ENCODE peak calls at places on chromosome X, in four cellular contexts. One of them, this sample, is unnamed. For H3K4me1, the result is how much of the 10 kb centered on the place peaks cover.

GRCh38 chrX:77493677-77494553 is 46.7 kb downstream of the FGF16 start:
- DNase-seq in ovary: no peak
- DNase-seq in breast epithelium: no peak
- DNase-seq in testis: no peak
- DNase-seq in this sample: no peak

GRCh38 chrX:15816886-15817285 is 26.6 kb downstream of the ZRSR2 start:
- DNase-seq in ovary: no peak
- DNase-seq in breast epithelium: no peak
- DNase-seq in testis: no peak
- DNase-seq in this sample: no peak

GRCh38 chrX:150150081-150150779 is 211.9 kb upstream of the EOLA2 start:
- DNase-seq in ovary: no peak
- DNase-seq in breast epithelium: no peak
- DNase-seq in testis: no peak
- DNase-seq in this sample: no peak

GRCh38 chrX:150449313-150449712 is 86.2 kb downstream of the MAMLD1 start:
- DNase-seq in ovary: no peak
- DNase-seq in breast epithelium: no peak
- DNase-seq in testis: no peak
- DNase-seq in this sample: no peak

GRCh38 chrX:50067435-50068292 is 133.1 kb downstream of the AKAP4 start:
- DNase-seq in ovary: no peak
- DNase-seq in breast epithelium: no peak
- DNase-seq in testis: peak
- DNase-seq in this sample: no peak

GRCh38 chrX:53441531-53442321 is 7.6 kb upstream of the HSD17B10 start:
- DNase-seq in ovary: peak
- DNase-seq in breast epithelium: peak
- DNase-seq in testis: peak
- DNase-seq in this sample: peak

GRCh38 chrX:103624111-103624510 is 4.7 kb upstream of the TCEAL1 start:
- DNase-seq in ovary: peak
- DNase-seq in breast epithelium: no peak
- DNase-seq in testis: peak
- DNase-seq in this sample: no peak

GRCh38 chrX:129661369-129661768 is 6.6 kb upstream of the APLN start:
- DNase-seq in ovary: no peak
- DNase-seq in breast epithelium: no peak
- DNase-seq in testis: no peak
- DNase-seq in this sample: no peak

GRCh38 chrX:14357314-14357713 is 172.0 kb upstream of the GLRA2 start:
- DNase-seq in ovary: no peak
- DNase-seq in breast epithelium: no peak
- DNase-seq in testis: no peak
- DNase-seq in this sample: no peak

GRCh38 chrX:2664497-2664896 is 26.6 kb upstream of the CD99 start:
- DNase-seq in ovary: peak
- DNase-seq in breast epithelium: no peak
- DNase-seq in testis: peak
- DNase-seq in this sample: peak

GRCh38 chrX:70219938-70220764 is 14.3 kb upstream of the AWAT1 start:
- DNase-seq in ovary: no peak
- DNase-seq in breast epithelium: no peak
- DNase-seq in testis: peak
- DNase-seq in this sample: peak

GRCh38 chrX:49037883-49038475 is 5.2 kb downstream of the TFE3 start:
- DNase-seq in ovary: no peak
- DNase-seq in breast epithelium: no peak
- DNase-seq in testis: no peak
- DNase-seq in this sample: no peak

GRCh38 chrX:151713859-151714258 is 2.0 kb upstream of the FATE1 start:
- DNase-seq in ovary: no peak
- DNase-seq in breast epithelium: no peak
- DNase-seq in testis: peak
- DNase-seq in this sample: no peak

GRCh38 chrX:106397788-106398538 is 213.8 kb upstream of the RADX start:
- DNase-seq in ovary: no peak
- DNase-seq in breast epithelium: no peak
- DNase-seq in testis: no peak
- DNase-seq in this sample: no peak

GRCh38 chrX:74536142-74537010 is 78.0 kb downstream of the RLIM start:
- DNase-seq in ovary: peak
- DNase-seq in breast epithelium: peak
- DNase-seq in testis: peak
- DNase-seq in this sample: peak

GRCh38 chrX:15310117-15310516 is 5.3 kb downstream of the ASB11 start:
- DNase-seq in ovary: no peak
- DNase-seq in breast epithelium: no peak
- DNase-seq in testis: peak
- DNase-seq in this sample: peak

GRCh38 chrX:132171478-132171877 is 43.7 kb upstream of the FRMD7 start:
- DNase-seq in ovary: no peak
- DNase-seq in breast epithelium: no peak
- DNase-seq in testis: no peak
- DNase-seq in this sample: no peak

GRCh38 chrX:40086569-40087335 is 11.0 kb downstream of the BCOR start:
- DNase-seq in ovary: no peak
- DNase-seq in breast epithelium: no peak
- DNase-seq in testis: peak
- DNase-seq in this sample: no peak
- H3K4me1 ChIP-seq in ovary: under half
- H3K4me1 ChIP-seq in breast epithelium: under half
- H3K4me1 ChIP-seq in testis: under half
- H3K4me1 ChIP-seq in this sample: half or more

GRCh38 chrX:17355976-17356375 is 19.0 kb upstream of the NHS start:
- DNase-seq in ovary: no peak
- DNase-seq in breast epithelium: no peak
- DNase-seq in testis: no peak
- DNase-seq in this sample: no peak

GRCh38 chrX:17359500-17359899 is 15.5 kb upstream of the NHS start:
- DNase-seq in ovary: no peak
- DNase-seq in breast epithelium: no peak
- DNase-seq in testis: no peak
- DNase-seq in this sample: no peak

GRCh38 chrX:17361620-17362019 is 13.4 kb upstream of the NHS start:
- DNase-seq in ovary: no peak
- DNase-seq in breast epithelium: no peak
- DNase-seq in testis: peak
- DNase-seq in this sample: no peak
- TF ChIP-seq CTCF in ovary: no peak
- TF ChIP-seq CTCF in breast epithelium: no peak
- TF ChIP-seq CTCF in testis: no peak
- TF ChIP-seq CTCF in this sample: no peak

DNA sequence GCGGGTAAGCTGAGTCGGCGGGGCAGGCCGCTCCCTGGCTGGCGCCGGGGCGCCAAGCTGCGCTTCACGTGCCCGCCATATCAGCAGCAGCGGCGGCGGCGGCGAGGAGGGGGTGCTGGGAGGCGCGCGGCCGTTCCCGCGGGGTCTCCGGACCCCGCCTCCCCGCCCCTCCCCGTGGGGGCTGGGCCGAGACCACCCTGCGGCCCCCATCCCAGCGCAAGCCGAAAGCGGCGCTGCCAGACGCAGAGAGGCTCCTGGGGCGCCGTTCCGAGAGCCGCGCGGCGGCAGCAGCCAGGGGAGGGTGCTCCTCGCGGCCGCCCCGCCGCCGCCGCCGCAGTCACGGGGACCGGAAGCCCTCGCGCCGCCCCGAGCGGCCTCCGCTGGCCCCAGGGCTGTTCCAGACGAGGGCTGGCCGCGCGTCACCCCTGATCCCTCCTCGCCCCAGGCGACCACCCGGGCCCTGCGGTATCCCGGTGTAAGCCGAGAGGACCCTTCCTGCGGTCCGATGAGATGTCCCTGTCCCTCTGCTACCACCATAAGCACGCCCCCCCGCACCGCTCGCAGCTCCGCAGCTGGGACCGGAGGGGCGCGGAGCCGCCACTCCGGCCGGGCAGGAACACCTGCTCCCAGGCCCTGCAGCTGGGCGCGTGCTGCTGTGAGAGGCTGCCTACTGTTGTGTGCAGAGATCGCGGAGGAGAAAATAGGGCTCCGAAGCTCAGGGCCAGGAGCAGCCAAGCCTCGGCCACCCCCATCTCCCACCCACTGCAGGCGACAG is 7.4 kb upstream of the BCOR start:
- DNase-seq in ovary: peak
- DNase-seq in breast epithelium: no peak
- DNase-seq in testis: peak
- DNase-seq in this sample: peak
- TF ChIP-seq POLR2A in ovary: no peak
- TF ChIP-seq POLR2A in breast epithelium: no peak
- TF ChIP-seq POLR2A in testis: no peak
- TF ChIP-seq POLR2A in this sample: peak

GRCh38 chrX:136170109-136170800 is 22.9 kb downstream of the FHL1 start:
- DNase-seq in ovary: peak
- DNase-seq in breast epithelium: no peak
- DNase-seq in testis: no peak
- DNase-seq in this sample: peak
- H3K4me1 ChIP-seq in ovary: under half
- H3K4me1 ChIP-seq in breast epithelium: under half
- H3K4me1 ChIP-seq in testis: under half
- H3K4me1 ChIP-seq in this sample: under half

GRCh38 chrX:110866421-110866820 is 70.8 kb upstream of the CHRDL1 start:
- DNase-seq in ovary: no peak
- DNase-seq in breast epithelium: no peak
- DNase-seq in testis: no peak
- DNase-seq in this sample: no peak

DNA sequence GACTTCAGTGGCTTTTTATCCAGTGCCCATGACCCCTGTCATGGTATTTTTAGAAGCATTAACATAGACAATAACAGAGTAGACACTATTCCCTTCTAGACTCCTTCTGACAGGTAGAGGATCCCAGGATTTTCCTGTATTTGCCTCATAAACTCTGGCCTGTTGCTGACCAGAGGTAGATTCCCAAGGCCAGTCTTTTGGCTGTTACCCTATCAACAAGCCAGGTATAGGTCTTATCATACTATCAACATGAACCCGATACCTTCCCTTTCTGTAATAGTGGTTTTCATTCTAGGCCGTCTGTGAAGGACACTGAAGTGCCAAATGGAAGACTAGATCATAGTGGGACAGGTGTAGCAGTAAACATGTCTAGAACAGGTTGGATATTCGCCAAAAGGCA is 76.2 kb upstream of the CHRDL1 start:
- DNase-seq in ovary: no peak
- DNase-seq in breast epithelium: no peak
- DNase-seq in testis: no peak
- DNase-seq in this sample: no peak
- TF ChIP-seq CTCF in ovary: no peak
- TF ChIP-seq CTCF in breast epithelium: no peak
- TF ChIP-seq CTCF in testis: no peak
- TF ChIP-seq CTCF in this sample: no peak

GRCh38 chrX:39437670-39438441 is 636.6 kb downstream of the MID1IP1 start:
- DNase-seq in ovary: no peak
- DNase-seq in breast epithelium: no peak
- DNase-seq in testis: no peak
- DNase-seq in this sample: no peak
- TF ChIP-seq POLR2A in ovary: no peak
- TF ChIP-seq POLR2A in breast epithelium: no peak
- TF ChIP-seq POLR2A in testis: no peak
- TF ChIP-seq POLR2A in this sample: no peak

GRCh38 chrX:10893976-10894375 is 217.2 kb upstream of the HCCS start:
- DNase-seq in ovary: no peak
- DNase-seq in breast epithelium: no peak
- DNase-seq in testis: no peak
- DNase-seq in this sample: no peak

GRCh38 chrX:10901290-10901633 is 209.9 kb upstream of the HCCS start:
- DNase-seq in ovary: no peak
- DNase-seq in breast epithelium: no peak
- DNase-seq in testis: no peak
- DNase-seq in this sample: no peak

GRCh38 chrX:10900585-10901289 is 210.4 kb upstream of the HCCS start:
- DNase-seq in ovary: no peak
- DNase-seq in breast epithelium: no peak
- DNase-seq in testis: no peak
- DNase-seq in this sample: no peak

GRCh38 chrX:10902001-10902400 is 209.1 kb upstream of the HCCS start:
- DNase-seq in ovary: no peak
- DNase-seq in breast epithelium: no peak
- DNase-seq in testis: no peak
- DNase-seq in this sample: no peak

GRCh38 chrX:10897768-10898167 is 213.4 kb upstream of the HCCS start:
- DNase-seq in ovary: no peak
- DNase-seq in breast epithelium: no peak
- DNase-seq in testis: no peak
- DNase-seq in this sample: no peak
- H3K4me1 ChIP-seq in ovary: under half
- H3K4me1 ChIP-seq in breast epithelium: under half
- H3K4me1 ChIP-seq in testis: under half
- H3K4me1 ChIP-seq in this sample: under half

GRCh38 chrX:12440245-12440644 is 302.0 kb downstream of the FRMPD4 start:
- DNase-seq in ovary: no peak
- DNase-seq in breast epithelium: no peak
- DNase-seq in testis: no peak
- DNase-seq in this sample: no peak

GRCh38 chrX:12439396-12439795 is 301.1 kb downstream of the FRMPD4 start:
- DNase-seq in ovary: no peak
- DNase-seq in breast epithelium: no peak
- DNase-seq in testis: no peak
- DNase-seq in this sample: no peak

DNA sequence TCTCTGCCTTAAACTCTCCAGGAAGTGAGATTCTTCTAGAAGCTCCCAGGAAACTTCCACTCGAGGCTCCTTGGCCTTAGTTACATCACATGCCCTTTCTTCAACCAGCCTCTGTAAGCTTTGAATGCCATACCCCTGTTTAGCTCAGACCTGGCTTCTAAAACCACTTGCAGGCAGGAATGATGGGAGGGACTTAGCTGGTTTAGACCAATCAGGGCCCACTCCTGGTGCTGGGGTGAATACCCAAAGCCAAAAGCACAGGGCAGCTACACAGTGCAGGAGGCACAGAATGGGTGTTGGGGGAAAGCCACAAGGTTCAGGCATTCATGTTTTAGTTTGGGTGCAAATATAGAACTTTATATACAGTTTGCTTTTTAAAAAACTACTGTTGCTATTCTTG is 296.2 kb downstream of the FRMPD4 start:
- DNase-seq in ovary: no peak
- DNase-seq in breast epithelium: no peak
- DNase-seq in testis: no peak
- DNase-seq in this sample: no peak
- TF ChIP-seq CTCF in ovary: no peak
- TF ChIP-seq CTCF in breast epithelium: no peak
- TF ChIP-seq CTCF in testis: no peak
- TF ChIP-seq CTCF in this sample: no peak

This sample was measured in gastrocnemius medialis.